ENCODE peak calls at places on chromosome 5, in seven cellular contexts. K, C, L, M, W, Y and V are unnamed samples.

GRCh38 chr5:129135633-129136032 is 41.1 kb downstream of the ISOC1 start:
- DNase-seq in W (no peak), K (no peak), C (peak), L (peak), M (no peak), Y (no peak), V (no peak)

GRCh38 chr5:56145106-56145505 is 88.0 kb downstream of the ANKRD55 start:
- DNase-seq in W (no peak), M (no peak), L (no peak), Y (no peak), C (peak), K (no peak), V (peak)

GRCh38 chr5:140573683-140574082 is 9.1 kb downstream of the SLC35A4 start:
- DNase-seq in M (no peak), Y (no peak), W (no peak), K (no peak), L (no peak), C (no peak), V (no peak)

GRCh38 chr5:99320461-99320860 is 391.7 kb upstream of the CHD1 start:
- DNase-seq in M (no peak), L (peak), W (no peak), C (peak), K (no peak), Y (peak), V (no peak)

GRCh38 chr5:72531496-72532190 is 24.4 kb upstream of the ZNF366 start:
- DNase-seq in W (peak), M (no peak), K (no peak), L (no peak), Y (no peak), C (no peak), V (peak)

GRCh38 chr5:146890733-146891440 is 12.3 kb upstream of the PPP2R2B start:
- DNase-seq in W (peak), L (no peak), C (no peak), Y (no peak), K (no peak), M (no peak), V (no peak)

GRCh38 chr5:173772407-173773059 is 115.6 kb upstream of the CPEB4 start:
- DNase-seq in L (no peak), W (peak), K (peak), M (no peak), C (no peak), Y (no peak), V (no peak)

GRCh38 chr5:145062280-145062679 is 772.9 kb downstream of the PRELID2 start:
- DNase-seq in M (no peak), W (peak), L (no peak), C (no peak), K (peak), Y (no peak), V (peak)

GRCh38 chr5:139839416-139839815 is 43.8 kb downstream of the PSD2 start:
- DNase-seq in K (no peak), L (no peak), W (no peak), C (no peak), M (no peak), Y (no peak), V (no peak)

GRCh38 chr5:66713998-66714397 is 117.8 kb downstream of the MAST4 start:
- DNase-seq in L (no peak), C (peak), K (no peak), Y (no peak), W (peak), M (no peak), V (peak)

GRCh38 chr5:69024241-69024651 is 69.6 kb upstream of the SLC30A5 start:
- DNase-seq in C (peak), Y (peak), W (peak), K (peak), M (peak), L (peak), V (peak)

GRCh38 chr5:94777163-94777885 is 158.9 kb downstream of the SLF1 start:
- DNase-seq in C (no peak), L (no peak), M (no peak), Y (no peak), K (no peak), W (no peak), V (no peak)

GRCh38 chr5:101306391-101307137 is 403.5 kb upstream of the ST8SIA4 start:
- DNase-seq in L (no peak), K (no peak), C (peak), Y (no peak), W (peak), M (no peak), V (no peak)

GRCh38 chr5:22621084-22621483 is 232.1 kb downstream of the CDH12 start:
- DNase-seq in C (peak), M (no peak), W (no peak), K (no peak), Y (no peak), L (peak), V (no peak)

GRCh38 chr5:114316167-114316566 is 45.7 kb upstream of the KCNN2 start:
- DNase-seq in M (no peak), Y (no peak), L (no peak), W (no peak), K (no peak), C (peak), V (no peak)

GRCh38 chr5:114314061-114314460 is 47.8 kb upstream of the KCNN2 start:
- DNase-seq in W (no peak), M (no peak), L (no peak), Y (no peak), C (no peak), K (no peak), V (no peak)

GRCh38 chr5:114319236-114319635 is 42.6 kb upstream of the KCNN2 start:
- DNase-seq in K (no peak), C (no peak), Y (no peak), L (no peak), W (no peak), M (no peak), V (no peak)

GRCh38 chr5:114319821-114320220 is 42.0 kb upstream of the KCNN2 start:
- DNase-seq in Y (no peak), M (no peak), K (peak), L (no peak), W (peak), C (no peak), V (no peak)

DNA sequence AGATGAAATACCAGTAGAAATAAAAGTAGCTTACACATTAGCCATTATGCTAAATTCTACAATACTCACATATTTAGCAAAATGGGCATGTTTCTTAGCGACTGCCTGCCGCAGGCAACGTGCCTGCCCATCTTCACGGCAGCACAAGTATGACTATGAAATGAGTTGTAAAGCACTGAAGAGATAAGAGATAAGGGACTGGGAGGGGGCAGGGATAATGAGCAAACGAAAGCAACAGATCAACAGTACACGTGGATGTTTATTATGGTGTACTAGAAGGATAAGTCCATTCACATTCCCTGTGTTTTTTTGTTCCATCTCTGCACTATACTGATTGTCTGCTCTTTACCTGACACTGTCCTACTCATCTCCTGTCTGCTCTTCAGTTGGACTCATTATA is 44.1 kb upstream of the KCNN2 start:
- DNase-seq in W (no peak), K (no peak), C (peak), Y (no peak), M (no peak), L (no peak), V (peak)
- H2AK5ac ChIP-seq in W (no peak), K (no peak), C (no peak), Y (no peak), M (no peak), L (no peak), V (no peak)

GRCh38 chr5:957730-958485 is 50.7 kb upstream of the NKD2 start:
- DNase-seq in Y (no peak), C (no peak), L (no peak), W (peak), K (peak), M (no peak), V (no peak)
- H2AK5ac ChIP-seq in Y (peak), C (no peak), L (no peak), W (peak), K (peak), M (no peak), V (peak)

DNA sequence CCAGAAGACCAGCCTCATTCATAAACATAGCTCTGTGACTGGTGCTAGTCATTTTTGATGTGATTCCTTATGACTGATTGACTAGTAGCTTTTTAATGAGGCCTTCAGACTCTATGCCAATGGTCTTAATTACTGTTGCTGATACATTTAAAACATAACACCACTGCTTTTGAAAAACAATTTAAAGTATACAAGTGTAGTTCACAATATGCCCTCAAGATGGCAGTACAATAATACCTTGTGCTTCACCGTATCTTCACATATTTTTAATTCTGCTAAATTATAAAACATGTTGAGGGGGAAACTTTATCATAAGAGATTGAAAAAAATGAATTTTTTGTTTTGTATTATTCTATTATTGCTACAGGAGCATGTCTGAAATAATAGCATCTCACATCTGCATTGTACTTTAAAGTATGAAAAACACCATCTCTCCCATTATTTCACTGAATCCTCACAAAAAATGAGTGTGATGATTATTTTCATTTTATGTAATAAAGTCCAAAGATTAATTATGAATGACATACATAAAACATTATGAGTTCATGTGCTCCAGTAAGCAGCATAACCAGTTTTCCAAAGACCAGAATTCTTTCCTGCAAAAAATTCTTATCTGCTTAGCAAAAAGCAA is 55.1 kb upstream of the SHISAL2B start:
- DNase-seq in W (peak), M (no peak), K (peak), C (peak), L (no peak), Y (peak), V (peak)
- H2AK5ac ChIP-seq in W (no peak), M (no peak), K (no peak), C (no peak), L (no peak), Y (no peak), V (no peak)

DNA sequence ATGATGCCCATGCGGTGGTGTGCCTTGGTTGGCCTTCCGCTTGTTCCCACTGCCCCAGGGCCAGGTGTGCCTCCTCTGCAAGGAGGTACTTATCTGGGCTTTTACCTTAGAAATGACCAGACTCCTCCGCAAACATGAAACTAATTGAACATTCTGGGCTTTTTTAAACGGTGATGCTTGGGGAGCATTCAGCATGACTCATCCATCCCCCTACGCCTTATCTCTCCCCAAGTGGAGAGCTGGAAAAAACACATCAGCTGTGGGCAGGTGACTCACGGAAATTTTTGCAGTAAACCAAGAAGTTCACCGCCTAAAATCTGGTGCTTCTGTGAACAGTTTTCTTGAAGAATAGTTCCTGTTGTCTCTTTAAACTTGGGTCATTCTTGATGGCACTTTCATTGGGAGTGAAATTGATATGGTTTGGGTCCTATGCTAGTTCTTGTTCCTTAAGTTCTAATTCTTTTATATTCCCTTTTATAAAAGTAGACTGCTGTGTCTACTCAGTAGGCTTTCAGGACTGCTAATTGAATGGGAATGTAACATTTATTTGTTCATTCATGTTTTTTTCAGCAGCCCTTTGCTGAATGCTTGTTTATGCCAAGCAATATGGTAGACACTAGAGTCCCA is 39.6 kb downstream of the SFXN1 start:
- DNase-seq in M (no peak), W (peak), C (no peak), Y (no peak), L (no peak), K (peak), V (no peak)
- H2AK5ac ChIP-seq in M (no peak), W (peak), C (no peak), Y (no peak), L (no peak), K (peak), V (no peak)

GRCh38 chr5:143083006-143083405 is 312.8 kb downstream of the ARHGAP26 start:
- DNase-seq in L (no peak), W (no peak), Y (no peak), C (no peak), M (no peak), K (no peak), V (no peak)
- H2AK5ac ChIP-seq in L (no peak), W (no peak), Y (no peak), C (no peak), M (no peak), K (no peak), V (no peak)

GRCh38 chr5:149413477-149414210 is 34.6 kb upstream of the IL17B start:
- DNase-seq in W (peak), M (no peak), L (no peak), K (no peak), C (no peak), Y (no peak), V (no peak)

GRCh38 chr5:149416977-149417713 is 38.1 kb upstream of the IL17B start:
- DNase-seq in Y (no peak), C (no peak), L (no peak), K (peak), W (peak), M (no peak), V (no peak)

GRCh38 chr5:149414405-149415244 is 35.5 kb upstream of the IL17B start:
- DNase-seq in C (peak), K (peak), L (no peak), W (peak), Y (no peak), M (no peak), V (no peak)

GRCh38 chr5:149417714-149418368 is 38.7 kb upstream of the IL17B start:
- DNase-seq in Y (no peak), L (no peak), K (no peak), C (no peak), M (no peak), W (peak), V (no peak)

DNA sequence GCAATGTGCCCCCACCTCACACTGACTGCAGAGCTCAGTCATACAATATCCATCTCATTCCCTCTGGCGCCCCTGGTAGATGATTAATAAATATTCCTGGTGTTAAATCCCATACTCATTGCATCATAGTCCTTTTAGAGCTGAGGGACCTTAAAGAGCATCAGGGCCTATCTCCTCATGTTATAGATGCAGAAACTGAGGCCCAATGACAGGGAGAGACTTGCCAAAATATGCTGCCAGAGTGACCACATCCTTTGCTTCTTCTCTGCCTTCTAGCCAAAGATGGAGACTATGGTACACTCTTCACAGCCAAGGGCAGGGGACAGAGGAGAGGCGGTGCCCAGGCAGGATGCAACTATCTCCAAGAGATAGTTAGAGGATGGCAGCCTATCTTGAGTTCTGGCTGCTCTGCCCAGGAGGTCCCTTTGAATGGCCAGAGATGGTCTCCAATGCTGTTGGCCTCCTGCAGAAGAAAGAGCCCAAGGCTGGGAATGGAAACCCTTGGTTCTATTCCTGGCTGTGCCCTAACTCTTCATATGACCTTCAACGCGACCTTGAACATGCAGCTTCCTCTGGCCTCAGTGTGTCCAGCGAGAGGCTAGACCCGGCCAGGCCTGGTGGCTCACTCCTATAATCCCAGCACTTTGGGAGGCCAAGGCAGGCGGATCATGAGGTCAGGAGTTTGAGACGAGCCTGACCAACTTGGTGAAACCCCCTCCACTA is 36.3 kb upstream of the IL17B start:
- DNase-seq in Y (no peak), W (peak), M (no peak), C (no peak), K (no peak), L (no peak), V (no peak)
- H2AK5ac ChIP-seq in Y (peak), W (peak), M (no peak), C (no peak), K (peak), L (no peak), V (no peak)

GRCh38 chr5:2724831-2725230 is 26.6 kb downstream of the IRX2 start:
- DNase-seq in C (no peak), M (no peak), W (no peak), L (peak), K (no peak), Y (no peak), V (no peak)
- H2AK5ac ChIP-seq in C (no peak), M (no peak), W (no peak), L (no peak), K (no peak), Y (peak), V (no peak)

DNA sequence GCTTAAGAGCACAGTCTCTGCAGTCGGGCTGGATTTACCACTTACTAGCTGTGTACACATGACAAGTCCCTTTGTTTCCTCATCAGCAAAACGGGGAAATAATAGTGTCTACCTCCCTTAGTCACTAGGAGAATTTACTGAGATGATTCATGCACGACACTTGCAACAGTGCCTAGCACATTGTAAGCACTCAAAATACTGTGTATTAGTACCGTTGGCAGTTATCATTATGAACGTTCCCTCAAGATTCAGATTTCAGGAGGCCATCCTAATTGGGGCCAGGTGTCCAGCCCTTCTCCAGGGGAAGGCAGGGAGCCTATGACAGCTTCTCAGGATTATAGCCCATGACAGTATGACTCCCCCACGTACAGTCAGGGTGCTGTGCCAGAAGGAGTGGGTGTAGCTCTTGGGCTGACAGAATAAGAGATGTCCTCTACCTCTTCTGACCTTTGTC is 164.3 kb downstream of the DOCK2 start:
- DNase-seq in C (no peak), L (no peak), M (no peak), K (peak), W (peak), Y (no peak), V (peak)
- H2AK5ac ChIP-seq in C (peak), L (no peak), M (no peak), K (peak), W (no peak), Y (no peak), V (no peak)

GRCh38 chr5:44835693-44836092 is 26.9 kb downstream of the MRPS30 start:
- DNase-seq in Y (no peak), K (no peak), W (no peak), M (no peak), L (no peak), C (no peak), V (no peak)
- H2AK5ac ChIP-seq in Y (no peak), K (no peak), W (no peak), M (no peak), L (no peak), C (no peak), V (no peak)

GRCh38 chr5:116908537-116908936 is 333.9 kb upstream of the SEMA6A start:
- DNase-seq in C (no peak), Y (no peak), K (no peak), M (no peak), L (no peak), W (no peak), V (no peak)
- H2AK5ac ChIP-seq in C (no peak), Y (no peak), K (no peak), M (no peak), L (no peak), W (no peak), V (no peak)